ENCODE peak calls at places on chromosomes 3 and 15, in four cellular contexts. C, Q, V and H are unnamed samples.

GRCh38 chr3:28234454-28234853 is 7.0 kb upstream of the CMC1 start:
- ATAC-seq in V (no peak), Q (no peak), C (no peak), H (no peak)

GRCh38 chr3:65605876-65606432 is 432.8 kb downstream of the MAGI1 start:
- ATAC-seq in V (no peak), Q (no peak), C (no peak), H (peak)

GRCh38 chr15:70321106-70321809 is 223.5 kb upstream of the TLE3 start:
- ATAC-seq in Q (no peak), V (peak), C (no peak), H (no peak)

GRCh38 chr3:171358891-171359218 is 101.3 kb downstream of the TNIK start:
- ATAC-seq in C (no peak), V (peak), Q (no peak), H (no peak)

GRCh38 chr15:95450413-95450812 is 880.1 kb upstream of the NR2F2 start:
- ATAC-seq in V (no peak), C (no peak), Q (no peak), H (no peak)

GRCh38 chr3:171875923-171876412 is 32.8 kb downstream of the TMEM212 start:
- ATAC-seq in V (peak), C (no peak), Q (no peak), H (peak)

GRCh38 chr15:101255615-101256350 is 3.9 kb upstream of the CHSY1 start:
- ATAC-seq in Q (no peak), C (no peak), V (no peak), H (no peak)

GRCh38 chr3:179624471-179624870 is 19.9 kb downstream of the NDUFB5 start:
- ATAC-seq in Q (no peak), C (no peak), V (no peak), H (no peak)

GRCh38 chr15:48602358-48603122 is 43.0 kb downstream of the FBN1 start:
- ATAC-seq in C (no peak), Q (no peak), V (no peak), H (no peak)

GRCh38 chr3:71680588-71680987 is 44.6 kb downstream of the EIF4E3 start:
- ATAC-seq in V (peak), C (no peak), Q (no peak), H (no peak)

GRCh38 chr3:157127831-157128767 is 31.8 kb downstream of the CCNL1 start:
- ATAC-seq in V (peak), C (peak), Q (peak), H (peak)